ENCODE peak calls at places on chromosomes 1 and 21, in six cellular contexts. One of them, this sample, is unnamed.

GRCh38 chr1:43936470-43937151 is 3.0 kb downstream of the ARTN start:
- DNase-seq in uterus: peak; percentile 35
- DNase-seq in H1: no peak
- DNase-seq in A549: no peak
- DNase-seq in suprapubic skin: no peak
- DNase-seq in lower leg skin: no peak
- DNase-seq in this sample: no peak

GRCh38 chr1:234853906-234854647 is 244.1 kb upstream of the IRF2BP2 start:
- DNase-seq in uterus: no peak
- DNase-seq in H1: no peak
- DNase-seq in A549: no peak
- DNase-seq in suprapubic skin: no peak
- DNase-seq in lower leg skin: no peak
- DNase-seq in this sample: no peak

GRCh38 chr1:61388586-61388985 is 306.2 kb downstream of the NFIA start:
- DNase-seq in uterus: no peak
- DNase-seq in H1: no peak
- DNase-seq in A549: no peak
- DNase-seq in suprapubic skin: no peak
- DNase-seq in lower leg skin: no peak
- DNase-seq in this sample: no peak

GRCh38 chr1:157472959-157473358 is 79.4 kb downstream of the FCRL5 start:
- DNase-seq in uterus: no peak
- DNase-seq in H1: no peak
- DNase-seq in A549: no peak
- DNase-seq in suprapubic skin: no peak
- DNase-seq in lower leg skin: no peak
- DNase-seq in this sample: no peak

GRCh38 chr1:33228935-33229487 is 27.3 kb upstream of the ZNF362 start:
- DNase-seq in uterus: peak; percentile 33
- DNase-seq in H1: no peak
- DNase-seq in A549: no peak
- DNase-seq in suprapubic skin: no peak
- DNase-seq in lower leg skin: no peak
- DNase-seq in this sample: no peak

GRCh38 chr1:41712687-41713086 is 206.0 kb downstream of the HIVEP3 start:
- DNase-seq in uterus: no peak
- DNase-seq in H1: no peak
- DNase-seq in A549: no peak
- DNase-seq in suprapubic skin: no peak
- DNase-seq in lower leg skin: no peak
- DNase-seq in this sample: peak; percentile 27

GRCh38 chr1:208189183-208189582 is 55.0 kb downstream of the PLXNA2 start:
- DNase-seq in uterus: no peak
- DNase-seq in H1: no peak
- DNase-seq in A549: no peak
- DNase-seq in suprapubic skin: no peak
- DNase-seq in lower leg skin: no peak
- DNase-seq in this sample: no peak

GRCh38 chr1:41590331-41590730 is 105.8 kb upstream of the EDN2 start:
- DNase-seq in uterus: no peak
- DNase-seq in H1: no peak
- DNase-seq in A549: no peak
- DNase-seq in suprapubic skin: no peak
- DNase-seq in lower leg skin: peak; percentile 29
- DNase-seq in this sample: no peak

GRCh38 chr1:246537887-246538286 is 28.2 kb downstream of the TFB2M start:
- DNase-seq in uterus: no peak
- DNase-seq in H1: no peak
- DNase-seq in A549: no peak
- DNase-seq in suprapubic skin: no peak
- DNase-seq in lower leg skin: peak; percentile 58
- DNase-seq in this sample: no peak

GRCh38 chr1:196355206-196355786 is 252.9 kb downstream of the KCNT2 start:
- DNase-seq in uterus: no peak
- DNase-seq in H1: no peak
- DNase-seq in A549: peak; percentile 5
- DNase-seq in suprapubic skin: no peak
- DNase-seq in lower leg skin: no peak
- DNase-seq in this sample: no peak

GRCh38 chr1:75127916-75128717 is 6.1 kb upstream of the LHX8 start:
- DNase-seq in uterus: no peak
- DNase-seq in H1: no peak
- DNase-seq in A549: no peak
- DNase-seq in suprapubic skin: no peak
- DNase-seq in lower leg skin: peak; percentile 73
- DNase-seq in this sample: no peak

GRCh38 chr1:12142141-12142823 is 24.5 kb upstream of the TNFRSF1B start:
- DNase-seq in uterus: no peak
- DNase-seq in H1: no peak
- DNase-seq in A549: no peak
- DNase-seq in suprapubic skin: no peak
- DNase-seq in lower leg skin: no peak
- DNase-seq in this sample: no peak

GRCh38 chr1:25773441-25774125 is 26.4 kb upstream of the SELENON start:
- DNase-seq in uterus: no peak
- DNase-seq in H1: no peak
- DNase-seq in A549: peak; percentile 59
- DNase-seq in suprapubic skin: no peak
- DNase-seq in lower leg skin: no peak
- DNase-seq in this sample: peak; percentile 71

GRCh38 chr1:200963076-200963475 is 60.4 kb downstream of the KIF21B start:
- DNase-seq in uterus: no peak
- DNase-seq in H1: no peak
- DNase-seq in A549: no peak
- DNase-seq in suprapubic skin: no peak
- DNase-seq in lower leg skin: no peak
- DNase-seq in this sample: no peak

GRCh38 chr1:227766653-227767277 is 31.5 kb downstream of the SNAP47 start:
- DNase-seq in uterus: no peak
- DNase-seq in H1: no peak
- DNase-seq in A549: no peak
- DNase-seq in suprapubic skin: peak; percentile 64
- DNase-seq in lower leg skin: no peak
- DNase-seq in this sample: no peak

GRCh38 chr1:12339410-12339809 is 109.6 kb downstream of the VPS13D start:
- DNase-seq in uterus: no peak
- DNase-seq in H1: no peak
- DNase-seq in A549: no peak
- DNase-seq in suprapubic skin: no peak
- DNase-seq in lower leg skin: no peak
- DNase-seq in this sample: no peak

GRCh38 chr1:43932786-43933385 is 715 bp upstream of the ARTN start:
- DNase-seq in uterus: no peak
- DNase-seq in H1: no peak
- DNase-seq in A549: no peak
- DNase-seq in suprapubic skin: no peak
- DNase-seq in lower leg skin: no peak
- DNase-seq in this sample: no peak

GRCh38 chr21:44012474-44013379 is 618 bp downstream of the TRAPPC10 start:
- DNase-seq in uterus: peak; percentile 59
- DNase-seq in H1: no peak
- DNase-seq in A549: peak; percentile 19
- DNase-seq in suprapubic skin: no peak
- DNase-seq in lower leg skin: peak; percentile 92
- DNase-seq in this sample: no peak

GRCh38 chr1:46721204-46721603 is 2.3 kb upstream of the EFCAB14 start:
- DNase-seq in uterus: no peak
- DNase-seq in H1: no peak
- DNase-seq in A549: no peak
- DNase-seq in suprapubic skin: no peak
- DNase-seq in lower leg skin: no peak
- DNase-seq in this sample: no peak

GRCh38 chr1:82225407-82226197 is 424.9 kb downstream of the ADGRL2 start:
- DNase-seq in uterus: no peak
- DNase-seq in H1: no peak
- DNase-seq in A549: no peak
- DNase-seq in suprapubic skin: no peak
- DNase-seq in lower leg skin: no peak
- DNase-seq in this sample: no peak

GRCh38 chr21:17406202-17406601 is 106.6 kb upstream of the CXADR start:
- DNase-seq in uterus: no peak
- DNase-seq in H1: no peak
- DNase-seq in A549: no peak
- DNase-seq in suprapubic skin: no peak
- DNase-seq in lower leg skin: no peak
- DNase-seq in this sample: no peak

GRCh38 chr1:246398126-246398813 is 108.8 kb downstream of the SMYD3 start:
- DNase-seq in uterus: no peak
- DNase-seq in H1: no peak
- DNase-seq in A549: no peak
- DNase-seq in suprapubic skin: no peak
- DNase-seq in lower leg skin: no peak
- DNase-seq in this sample: no peak

GRCh38 chr1:199020904-199021303 is 382.1 kb downstream of the PTPRC start:
- DNase-seq in uterus: no peak
- DNase-seq in H1: no peak
- DNase-seq in A549: no peak
- DNase-seq in suprapubic skin: no peak
- DNase-seq in lower leg skin: no peak
- DNase-seq in this sample: no peak

GRCh38 chr1:18646776-18647410 is 16.2 kb downstream of the PAX7 start:
- DNase-seq in uterus: no peak
- DNase-seq in H1: no peak
- DNase-seq in A549: no peak
- DNase-seq in suprapubic skin: no peak
- DNase-seq in lower leg skin: no peak
- DNase-seq in this sample: no peak

GRCh38 chr1:47507921-47508894 is 70.4 kb downstream of the FOXD2 start:
- DNase-seq in uterus: peak; percentile 24
- DNase-seq in H1: no peak
- DNase-seq in A549: peak; percentile 11
- DNase-seq in suprapubic skin: no peak
- DNase-seq in lower leg skin: peak; percentile 90
- DNase-seq in this sample: no peak

GRCh38 chr1:95086949-95087533 is 14.3 kb upstream of the ALG14 start:
- DNase-seq in uterus: no peak
- DNase-seq in H1: no peak
- DNase-seq in A549: peak; percentile 72
- DNase-seq in suprapubic skin: no peak
- DNase-seq in lower leg skin: no peak
- DNase-seq in this sample: no peak

GRCh38 chr1:55698136-55698535 is 483.0 kb upstream of the USP24 start:
- DNase-seq in uterus: no peak
- DNase-seq in H1: no peak
- DNase-seq in A549: no peak
- DNase-seq in suprapubic skin: no peak
- DNase-seq in lower leg skin: no peak
- DNase-seq in this sample: no peak

GRCh38 chr1:226891846-226892533 is 21.6 kb downstream of the PSEN2 start:
- DNase-seq in uterus: no peak
- DNase-seq in H1: no peak
- DNase-seq in A549: no peak
- DNase-seq in suprapubic skin: no peak
- DNase-seq in lower leg skin: peak; percentile 80
- DNase-seq in this sample: no peak

GRCh38 chr1:150234309-150234646 is 1.6 kb downstream of the ANP32E start:
- DNase-seq in uterus: no peak
- DNase-seq in H1: no peak
- DNase-seq in A549: no peak
- DNase-seq in suprapubic skin: no peak
- DNase-seq in lower leg skin: no peak
- DNase-seq in this sample: no peak

GRCh38 chr1:107139833-107140702 is 771 bp upstream of the NTNG1 start:
- DNase-seq in uterus: no peak
- DNase-seq in H1: peak; percentile 78
- DNase-seq in A549: no peak
- DNase-seq in suprapubic skin: peak; percentile 77
- DNase-seq in lower leg skin: peak; percentile 82
- DNase-seq in this sample: no peak

GRCh38 chr1:219173758-219174671 is at the start of gene LYPLAL1:
- DNase-seq in uterus: peak; percentile 92
- DNase-seq in H1: peak; percentile 67
- DNase-seq in A549: peak; percentile 82
- DNase-seq in suprapubic skin: peak; percentile 89
- DNase-seq in lower leg skin: peak; percentile 97
- DNase-seq in this sample: peak; percentile 83
- TF ChIP-seq POLR2A in uterus: peak; percentile 94
- TF ChIP-seq POLR2A in H1: peak; percentile 96
- TF ChIP-seq POLR2A in A549: peak; percentile 92
- TF ChIP-seq POLR2A in suprapubic skin: no peak
- TF ChIP-seq POLR2A in lower leg skin: peak; percentile 92
- TF ChIP-seq POLR2A in this sample: peak; percentile 80

GRCh38 chr1:160101037-160101716 is 2.8 kb upstream of the IGSF8 start:
- DNase-seq in uterus: peak; percentile 74
- DNase-seq in H1: peak; percentile 73
- DNase-seq in A549: peak; percentile 89
- DNase-seq in suprapubic skin: peak; percentile 89
- DNase-seq in lower leg skin: peak; percentile 94
- DNase-seq in this sample: peak; percentile 85
- TF ChIP-seq POLR2A in uterus: peak; percentile 11
- TF ChIP-seq POLR2A in H1: no peak
- TF ChIP-seq POLR2A in A549: no peak
- TF ChIP-seq POLR2A in suprapubic skin: no peak
- TF ChIP-seq POLR2A in lower leg skin: no peak
- TF ChIP-seq POLR2A in this sample: no peak

DNA sequence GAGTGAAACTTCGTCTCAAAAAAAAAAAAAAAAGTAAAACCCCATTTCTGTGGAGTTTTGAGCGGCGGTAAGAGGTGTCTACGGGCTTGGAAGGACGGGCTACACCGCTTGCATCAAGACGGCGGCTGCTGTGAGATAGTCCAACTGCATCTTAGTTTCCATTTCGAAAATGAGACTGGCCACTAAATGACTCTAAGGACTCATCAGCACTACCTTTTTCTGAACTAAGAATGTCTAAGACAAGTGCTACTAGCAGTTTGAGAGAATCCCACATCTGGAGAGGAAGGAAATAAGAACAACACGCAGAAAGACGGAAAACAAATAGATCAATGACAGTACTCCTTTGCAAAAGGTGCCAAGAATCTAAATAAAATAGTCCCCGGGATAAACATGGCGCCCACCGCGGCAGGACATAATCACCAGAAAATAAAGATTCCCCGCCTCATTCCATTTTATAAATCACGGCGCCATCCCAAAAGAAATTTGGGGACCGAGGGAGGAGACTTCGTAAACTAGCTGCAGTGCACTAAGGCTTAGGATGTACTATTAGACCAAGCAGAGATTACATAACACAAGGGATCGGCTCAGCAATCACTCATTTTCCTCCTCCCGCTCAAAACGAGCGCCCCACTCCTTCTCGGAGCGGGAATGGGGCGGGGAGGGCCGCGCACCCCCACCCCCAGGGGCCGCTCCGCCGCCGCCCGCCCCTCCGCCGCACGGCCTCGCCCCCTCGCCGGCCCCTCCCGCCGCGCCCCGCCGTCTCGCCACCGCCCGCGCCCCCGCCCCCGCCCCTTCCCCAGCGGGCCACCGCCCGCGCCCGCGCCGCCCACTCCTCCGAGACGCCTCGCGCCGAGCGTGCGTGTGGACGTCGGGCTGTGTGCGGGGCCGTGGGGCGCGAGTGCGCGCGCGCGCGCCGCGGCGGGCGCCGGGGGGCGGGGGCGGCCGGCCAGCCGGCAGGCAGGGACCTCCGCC is 1.1 kb downstream of the POGZ start:
- DNase-seq in uterus: peak; percentile 72
- DNase-seq in H1: no peak
- DNase-seq in A549: peak; percentile 76
- DNase-seq in suprapubic skin: no peak
- DNase-seq in lower leg skin: peak; percentile 92
- DNase-seq in this sample: no peak
- TF ChIP-seq POLR2A in uterus: peak; percentile 44
- TF ChIP-seq POLR2A in H1: peak; percentile 73
- TF ChIP-seq POLR2A in A549: peak; percentile 26
- TF ChIP-seq POLR2A in suprapubic skin: no peak
- TF ChIP-seq POLR2A in lower leg skin: no peak
- TF ChIP-seq POLR2A in this sample: no peak

GRCh38 chr1:31573261-31573660 is 3.1 kb upstream of the TINAGL1 start:
- DNase-seq in uterus: no peak
- DNase-seq in H1: no peak
- DNase-seq in A549: no peak
- DNase-seq in suprapubic skin: no peak
- DNase-seq in lower leg skin: no peak
- DNase-seq in this sample: no peak
- TF ChIP-seq POLR2A in uterus: no peak
- TF ChIP-seq POLR2A in H1: no peak
- TF ChIP-seq POLR2A in A549: no peak
- TF ChIP-seq POLR2A in suprapubic skin: no peak
- TF ChIP-seq POLR2A in lower leg skin: no peak
- TF ChIP-seq POLR2A in this sample: no peak

This sample was measured in breast epithelium.